ENCODE peak calls at places on chromosomes 3 and 15, in five cellular contexts. X is transverse colon, N is K562, O is tibial nerve, P is SK-N-SH. Q is an unnamed sample.

GRCh38 chr3:39980781-39981180 is 171.4 kb downstream of the MYRIP start:
- DNase-seq in X (no peak), N (no peak), O (no peak), P (no peak), Q (no peak)

GRCh38 chr15:65655457-65655856 is 33.7 kb downstream of the SLC24A1 start:
- DNase-seq in X (no peak), N (no peak), O (no peak), P (peak; percentile 54), Q (no peak)

GRCh38 chr3:157533298-157533870 is 30.2 kb upstream of the VEPH1 start:
- DNase-seq in X (no peak), N (peak; percentile 54), O (no peak), P (no peak), Q (no peak)

GRCh38 chr3:9108876-9109569 is 140.4 kb downstream of the SRGAP3 start:
- DNase-seq in X (no peak), N (no peak), O (no peak), P (no peak), Q (no peak)

GRCh38 chr3:165837058-165837525 is at the start of gene BCHE:
- DNase-seq in X (no peak), N (no peak), O (no peak), P (no peak), Q (no peak)

GRCh38 chr3:184325715-184326114 is 11.3 kb downstream of the EIF4G1 start:
- DNase-seq in X (no peak), N (no peak), O (no peak), P (peak; percentile 5), Q (no peak)

GRCh38 chr15:62791694-62792093 is 250.9 kb upstream of the TPM1 start:
- DNase-seq in X (no peak), N (no peak), O (no peak), P (no peak), Q (no peak)

GRCh38 chr3:53668872-53669271 is 174.5 kb downstream of the CACNA1D start:
- DNase-seq in X (no peak), N (peak; percentile 2), O (no peak), P (no peak), Q (no peak)

GRCh38 chr15:100002091-100002620 is 268.9 kb upstream of the LYSMD4 start:
- DNase-seq in X (no peak), N (no peak), O (no peak), P (no peak), Q (peak; percentile 60)

GRCh38 chr3:119885746-119886530 is 104.0 kb downstream of the NR1I2 start:
- DNase-seq in X (no peak), N (no peak), O (no peak), P (no peak), Q (no peak)

GRCh38 chr3:148974726-148975125 is 16.6 kb upstream of the GYG1 start:
- DNase-seq in X (no peak), N (no peak), O (no peak), P (no peak), Q (no peak)

GRCh38 chr3:162525052-162525451 is 1028.4 kb downstream of the OTOL1 start:
- DNase-seq in X (peak; percentile 8), N (no peak), O (peak; percentile 24), P (no peak), Q (no peak)

GRCh38 chr3:158106773-158107461 is 697 bp upstream of the SHOX2 start:
- DNase-seq in X (no peak), N (no peak), O (peak; percentile 42), P (peak; percentile 63), Q (no peak)

GRCh38 chr15:60572462-60573214 is 93.7 kb upstream of the ICE2 start:
- DNase-seq in X (no peak), N (no peak), O (no peak), P (no peak), Q (no peak)

GRCh38 chr15:22944651-22945050 is 35.5 kb downstream of the CYFIP1 start:
- DNase-seq in X (peak; percentile 82), N (no peak), O (no peak), P (no peak), Q (no peak)

GRCh38 chr15:67641453-67641852 is 99.0 kb downstream of the MAP2K5 start:
- DNase-seq in X (no peak), N (no peak), O (no peak), P (no peak), Q (no peak)

GRCh38 chr3:134039161-134039862 is 9.6 kb upstream of the SLCO2A1 start:
- DNase-seq in X (peak; percentile 85), N (peak; percentile 18), O (no peak), P (no peak), Q (no peak)

GRCh38 chr3:46675843-46676567 is 17.5 kb downstream of the ALS2CL start:
- DNase-seq in X (no peak), N (no peak), O (no peak), P (no peak), Q (no peak)

GRCh38 chr3:67302419-67302979 is 304.4 kb downstream of the KBTBD8 start:
- DNase-seq in X (no peak), N (no peak), O (no peak), P (no peak), Q (no peak)

GRCh38 chr3:182309120-182309519 is 484.2 kb upstream of the ATP11B start:
- DNase-seq in X (no peak), N (peak; percentile 20), O (no peak), P (no peak), Q (no peak)

GRCh38 chr3:115615451-115615850 is 7.9 kb upstream of the GAP43 start:
- DNase-seq in X (no peak), N (no peak), O (no peak), P (no peak), Q (no peak)

GRCh38 chr3:100737334-100737733 is 28.0 kb downstream of the TFG start:
- DNase-seq in X (no peak), N (peak; percentile 19), O (no peak), P (peak; percentile 24), Q (no peak)

GRCh38 chr3:141308588-141309218 is 59.6 kb upstream of the ZBTB38 start:
- DNase-seq in X (peak; percentile 39), N (peak; percentile 80), O (peak; percentile 31), P (peak; percentile 33), Q (no peak)

GRCh38 chr3:11655188-11655928 is 11.6 kb upstream of the VGLL4 start:
- DNase-seq in X (no peak), N (no peak), O (no peak), P (peak; percentile 73), Q (no peak)

GRCh38 chr3:168431436-168431835 is 335.7 kb upstream of the GOLIM4 start:
- DNase-seq in X (no peak), N (no peak), O (no peak), P (no peak), Q (no peak)

GRCh38 chr3:169600732-169601131 is 62.8 kb downstream of the MECOM start:
- DNase-seq in X (no peak), N (no peak), O (no peak), P (no peak), Q (no peak)

GRCh38 chr3:189195302-189195701 is 23.5 kb downstream of the TPRG1 start:
- DNase-seq in X (no peak), N (no peak), O (no peak), P (no peak), Q (no peak)

GRCh38 chr3:71581451-71581980 is 2.0 kb downstream of the FOXP1 start:
- DNase-seq in X (peak; percentile 40), N (no peak), O (peak; percentile 19), P (peak; percentile 71), Q (peak; percentile 80)

GRCh38 chr15:86336051-86336788 is 256.5 kb downstream of the AGBL1 start:
- DNase-seq in X (no peak), N (no peak), O (no peak), P (no peak), Q (no peak)

GRCh38 chr3:125212509-125213372 is at the start of gene SLC12A8:
- DNase-seq in X (peak; percentile 50), N (no peak), O (no peak), P (peak; percentile 69), Q (no peak)

DNA sequence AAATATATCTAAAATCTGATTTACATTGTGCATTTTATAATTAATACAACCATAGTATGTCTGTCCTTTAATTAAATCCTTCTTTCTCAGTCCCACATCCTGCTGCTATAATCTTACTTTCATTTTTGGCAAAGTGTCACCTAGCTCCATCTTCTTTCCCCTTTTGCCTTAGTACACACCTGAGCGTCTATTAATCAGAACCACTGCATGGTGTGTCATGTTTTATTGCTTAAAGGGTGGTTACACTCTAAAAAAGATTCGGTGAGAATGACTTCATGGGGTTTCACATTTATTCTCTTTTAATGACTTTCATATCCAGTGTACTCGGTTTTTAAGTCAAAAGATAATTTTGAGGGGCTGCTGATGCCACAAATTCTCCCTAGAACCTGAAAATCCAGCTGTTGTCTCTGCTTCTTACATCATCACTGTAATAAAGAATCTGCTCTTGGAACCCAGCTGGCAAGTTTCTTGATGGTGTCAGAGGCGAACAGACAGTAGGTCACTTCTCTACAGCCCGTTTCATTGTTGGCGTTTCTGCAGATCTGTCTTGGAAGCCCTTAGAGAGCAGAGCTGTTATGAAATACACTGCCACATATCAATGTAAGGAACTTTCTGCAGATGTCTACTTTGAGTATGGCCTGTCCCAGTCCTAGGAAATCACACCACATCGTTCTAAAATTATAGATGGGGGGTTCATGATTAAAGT is 99.7 kb downstream of the TIGIT start:
- DNase-seq in X (no peak), N (no peak), O (no peak), P (no peak), Q (no peak)
- TF ChIP-seq EP300 in X (no peak), N (no peak), O (no peak), P (no peak), Q (no peak)

DNA sequence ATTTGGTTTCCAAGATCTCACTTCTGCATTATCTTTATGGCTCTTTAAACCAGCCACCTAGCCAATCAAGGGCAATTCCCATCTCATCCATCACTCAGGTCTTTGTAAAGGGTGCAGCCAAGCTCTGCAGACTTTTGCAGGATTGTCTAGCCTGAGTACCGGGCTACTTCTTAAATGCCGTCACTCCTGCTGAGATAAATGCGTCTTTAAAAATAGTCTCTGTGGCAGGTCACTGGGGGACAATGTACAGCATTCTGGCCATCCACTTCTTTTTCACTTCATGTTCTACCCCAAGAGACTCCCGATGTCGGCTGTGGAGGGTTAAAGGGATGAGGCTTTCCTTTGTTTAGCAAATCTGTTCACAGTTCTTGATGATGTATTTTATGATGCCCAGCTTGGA is 194.7 kb downstream of the SV2B start:
- DNase-seq in X (no peak), N (no peak), O (no peak), P (no peak), Q (no peak)
- H3K27me3 ChIP-seq in X (peaks cover 36% of the 10 kb centered on the region), N (peaks cover 20% of the 10 kb centered on the region), O (no peaks in the 10 kb centered on the region), P (no peaks in the 10 kb centered on the region), Q (peaks cover 9% of the 10 kb centered on the region)

DNA sequence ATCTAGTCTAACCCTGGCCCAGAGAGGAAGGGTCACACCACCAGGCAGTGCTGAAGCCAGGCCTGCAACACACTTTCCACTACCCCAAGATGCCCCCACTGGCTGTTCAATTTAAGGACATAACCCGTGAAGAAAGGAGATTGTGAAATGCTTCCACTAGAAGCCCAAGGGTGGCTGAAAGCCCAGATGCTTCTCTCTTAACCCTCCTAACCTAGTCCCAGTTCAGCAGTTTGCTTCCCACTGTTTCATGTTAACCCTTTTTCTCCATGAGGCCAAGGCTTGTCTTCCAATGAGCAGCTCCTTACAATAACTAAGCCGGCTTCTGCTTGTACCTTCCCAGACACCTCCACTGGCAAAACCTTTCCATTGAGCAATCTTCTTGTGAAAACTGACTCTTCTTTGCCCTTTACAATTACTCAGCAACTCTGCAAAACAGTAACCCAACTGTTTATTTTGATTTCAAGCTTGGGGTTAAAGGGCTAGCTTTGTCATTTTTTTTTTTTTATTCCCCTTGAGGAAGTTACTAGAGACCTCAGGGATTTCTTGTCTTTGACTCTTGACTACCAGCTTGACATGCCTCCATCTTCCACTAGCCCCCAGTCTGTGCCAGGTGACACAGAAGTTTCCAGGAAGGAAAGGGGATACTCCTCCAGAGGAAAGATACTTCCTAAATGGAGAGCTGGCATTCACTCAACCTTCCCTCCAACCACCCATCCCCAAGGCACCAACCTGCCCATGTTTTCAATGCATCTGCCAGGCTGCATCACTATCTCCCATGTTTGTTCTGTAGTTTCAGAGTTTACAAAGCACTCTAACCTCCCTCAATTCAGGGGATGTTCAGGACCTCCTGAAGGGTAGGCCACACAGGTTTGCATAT is 198.6 kb upstream of the LPP start:
- DNase-seq in X (no peak), N (no peak), O (peak; percentile 72), P (no peak), Q (no peak)
- TF ChIP-seq EP300 in X (no peak), N (no peak), O (peak; percentile 13), P (no peak), Q (no peak)

GRCh38 chr3:185382154-185382553 is 19.2 kb downstream of the MAP3K13 start:
- DNase-seq in X (no peak), N (no peak), O (no peak), P (no peak), Q (no peak)
- H3K27me3 ChIP-seq in X (no peaks in the 10 kb centered on the region), N (peaks cover 7% of the 10 kb centered on the region), O (no peaks in the 10 kb centered on the region), P (no peaks in the 10 kb centered on the region), Q (no peaks in the 10 kb centered on the region)